ENCODE peak calls at places on chromosomes 7 and 10, in four cellular contexts. One of them, this sample, is unnamed.

GRCh38 chr10:13608246-13608853 is 21.6 kb downstream of the PRPF18 start:
- DNase-seq in fibroblast of pulmonary artery: no peak
- DNase-seq in progenitor cell of endocrine pancreas: no peak
- DNase-seq in T47D: peak
- DNase-seq in this sample: no peak

GRCh38 chr10:60388709-60389241 is 900 bp downstream of the ANK3 start:
- DNase-seq in T47D: no peak
- DNase-seq in fibroblast of pulmonary artery: peak
- DNase-seq in progenitor cell of endocrine pancreas: no peak
- DNase-seq in this sample: no peak

GRCh38 chr7:14125998-14126397 is 136.5 kb upstream of the ETV1 start:
- DNase-seq in fibroblast of pulmonary artery: peak
- DNase-seq in T47D: peak
- DNase-seq in progenitor cell of endocrine pancreas: no peak
- DNase-seq in this sample: no peak

GRCh38 chr7:11373546-11374142 is 400.0 kb downstream of the PHF14 start:
- DNase-seq in fibroblast of pulmonary artery: peak
- DNase-seq in T47D: peak
- DNase-seq in progenitor cell of endocrine pancreas: no peak
- DNase-seq in this sample: no peak

GRCh38 chr10:100878291-100878910 is 34.4 kb upstream of the SLF2 start:
- DNase-seq in fibroblast of pulmonary artery: peak
- DNase-seq in T47D: peak
- DNase-seq in progenitor cell of endocrine pancreas: peak
- DNase-seq in this sample: no peak

GRCh38 chr7:51593638-51594037 is 277.0 kb upstream of the COBL start:
- DNase-seq in progenitor cell of endocrine pancreas: no peak
- DNase-seq in fibroblast of pulmonary artery: no peak
- DNase-seq in T47D: no peak
- DNase-seq in this sample: no peak

GRCh38 chr10:81828251-81828650 is 46.7 kb upstream of the NRG3 start:
- DNase-seq in fibroblast of pulmonary artery: no peak
- DNase-seq in progenitor cell of endocrine pancreas: no peak
- DNase-seq in T47D: no peak
- DNase-seq in this sample: no peak

GRCh38 chr7:1316086-1316485 is 83.4 kb downstream of the UNCX start:
- DNase-seq in progenitor cell of endocrine pancreas: no peak
- DNase-seq in fibroblast of pulmonary artery: no peak
- DNase-seq in T47D: no peak
- DNase-seq in this sample: no peak

GRCh38 chr7:30143748-30144251 is 9.0 kb downstream of the MTURN start:
- DNase-seq in fibroblast of pulmonary artery: peak
- DNase-seq in progenitor cell of endocrine pancreas: no peak
- DNase-seq in T47D: peak
- DNase-seq in this sample: no peak

GRCh38 chr7:28062197-28062988 is 118.2 kb downstream of the JAZF1 start:
- DNase-seq in progenitor cell of endocrine pancreas: peak
- DNase-seq in fibroblast of pulmonary artery: peak
- DNase-seq in T47D: peak
- DNase-seq in this sample: no peak

GRCh38 chr10:103578782-103579382 is 85.4 kb downstream of the NEURL1 start:
- DNase-seq in fibroblast of pulmonary artery: no peak
- DNase-seq in T47D: no peak
- DNase-seq in progenitor cell of endocrine pancreas: no peak
- DNase-seq in this sample: no peak

This sample was measured in type B pancreatic cell.